ENCODE peak calls at places on chromosomes 7 and 10, in ten cellular contexts. E is HEK293T; T is epithelial cell of proximal tubule; B is GM12891; N is choroid plexus epithelial cell; I is mammary epithelial cell; G is ELR; V is progenitor cell of endocrine pancreas; J is naive thymus-derived CD8-positive, alpha-beta T cell; Z is A172. L is an unnamed sample.
A peak's percentile ranks its signal among the peaks of the same experiment; 100 is the strongest.

GRCh38 chr10:86085686-86086085 is 280.9 kb downstream of the GRID1 start:
- DNase-seq in E (no peak), T (no peak), B (no peak), N (no peak), I (no peak), G (no peak), V (no peak), J (no peak), Z (no peak), L (no peak)

GRCh38 chr7:95905165-95905564 is 132.8 kb downstream of the DYNC1I1 start:
- DNase-seq in E (no peak), T (no peak), B (no peak), N (no peak), I (peak; percentile 6), G (peak; percentile 8), V (no peak), J (no peak), Z (peak; percentile 15), L (no peak)

GRCh38 chr7:18177815-18178660 is 150.4 kb upstream of the PRPS1L1 start:
- DNase-seq in E (no peak), T (no peak), B (peak; percentile 25), N (peak; percentile 83), I (no peak), G (peak; percentile 33), V (no peak), J (no peak), Z (peak; percentile 61), L (no peak)

GRCh38 chr10:119439922-119440321 is 102.6 kb downstream of the RGS10 start:
- DNase-seq in E (no peak), T (no peak), B (no peak), N (no peak), I (no peak), G (no peak), V (no peak), J (no peak), Z (no peak), L (no peak)

GRCh38 chr10:126558881-126559280 is 111.6 kb downstream of the C10orf90 start:
- DNase-seq in E (no peak), T (no peak), B (no peak), N (no peak), I (no peak), G (no peak), V (no peak), J (no peak), Z (no peak), L (no peak)

GRCh38 chr10:123786306-123786705 is 105.3 kb downstream of the CPXM2 start:
- DNase-seq in E (no peak), T (no peak), B (no peak), N (no peak), I (no peak), G (no peak), V (no peak), J (no peak), Z (no peak), L (no peak)

GRCh38 chr7:46534593-46535271 is 613.7 kb upstream of the IGFBP3 start:
- DNase-seq in E (no peak), T (no peak), B (no peak), N (peak; percentile 97), I (no peak), G (peak; percentile 44), V (no peak), J (no peak), Z (no peak), L (no peak)

GRCh38 chr7:2954433-2954853 is 89.2 kb downstream of the CARD11 start:
- DNase-seq in E (no peak), T (no peak), B (no peak), N (no peak), I (no peak), G (no peak), V (no peak), J (no peak), Z (no peak), L (no peak)

GRCh38 chr10:75294866-75295692 is 59.3 kb upstream of the COMTD1 start:
- DNase-seq in E (peak; percentile 87), T (no peak), B (peak; percentile 53), N (peak; percentile 88), I (peak; percentile 94), G (peak; percentile 89), V (peak; percentile 54), J (peak; percentile 45), Z (peak; percentile 87), L (peak; percentile 37)

GRCh38 chr7:156104501-156105336 is 292.5 kb upstream of the SHH start:
- DNase-seq in E (no peak), T (no peak), B (no peak), N (no peak), I (no peak), G (no peak), V (no peak), J (no peak), Z (no peak), L (no peak)

GRCh38 chr10:130127612-130128607 is 8.3 kb upstream of the GLRX3 start:
- DNase-seq in E (peak; percentile 87), T (no peak), B (peak; percentile 77), N (peak; percentile 88), I (peak; percentile 66), G (peak; percentile 79), V (peak; percentile 27), J (peak; percentile 56), Z (peak; percentile 34), L (no peak)

L was measured in pulmonary artery endothelial cell.